ENCODE peak calls at places on chromosomes 4 and X, in five cellular contexts. H, M, E, A and Q are unnamed samples. For H3K27me3, the result is how much of the 10 kb centered on the place peaks cover.

GRCh38 chrX:11265352-11265751 is 27.9 kb upstream of the AMELX start:
- DNase-seq in M (no peak), A (no peak), E (no peak), H (no peak), Q (no peak)

GRCh38 chr4:168153596-168154440 is 61.5 kb downstream of the ANXA10 start:
- DNase-seq in A (peak), H (peak), M (peak), E (peak), Q (peak)

GRCh38 chrX:140918398-140919043 is 83.9 kb upstream of the SPANXB1 start:
- DNase-seq in H (peak), A (peak), E (peak), M (peak), Q (peak)

GRCh38 chrX:153864561-153865320 is 21.2 kb downstream of the L1CAM start:
- DNase-seq in A (no peak), E (no peak), H (no peak), M (no peak), Q (no peak)

GRCh38 chr4:24896977-24897376 is 15.9 kb downstream of the CCDC149 start:
- DNase-seq in A (no peak), H (no peak), E (no peak), M (no peak), Q (no peak)

GRCh38 chr4:73844352-73844751 is 7.9 kb downstream of the CXCL6 start:
- DNase-seq in H (no peak), A (no peak), E (no peak), M (peak), Q (no peak)

GRCh38 chrX:114051667-114052315 is 532.1 kb upstream of the HTR2C start:
- DNase-seq in H (no peak), A (no peak), E (no peak), M (no peak), Q (no peak)

GRCh38 chr4:79759793-79760192 is 313.2 kb downstream of the ANTXR2 start:
- DNase-seq in H (no peak), A (no peak), M (peak), E (no peak), Q (no peak)

GRCh38 chrX:123138473-123138872 is 45.6 kb upstream of the GRIA3 start:
- DNase-seq in E (no peak), A (no peak), M (peak), H (no peak), Q (no peak)

GRCh38 chr4:150411527-150411926 is 170.4 kb upstream of the MAB21L2 start:
- DNase-seq in H (no peak), E (no peak), A (no peak), M (no peak), Q (no peak)

GRCh38 chrX:39212456-39212855 is 411.2 kb downstream of the MID1IP1 start:
- DNase-seq in H (no peak), A (no peak), E (no peak), M (peak), Q (no peak)

GRCh38 chr4:86497980-86498379 is 96.1 kb upstream of the PTPN13 start:
- DNase-seq in M (peak), A (no peak), H (peak), E (no peak), Q (no peak)

GRCh38 chrX:69082753-69083150 is 82.5 kb downstream of the PJA1 start:
- DNase-seq in M (no peak), H (peak), A (peak), E (no peak), Q (no peak)

GRCh38 chrX:69083785-69084184 is 81.5 kb downstream of the PJA1 start:
- DNase-seq in H (no peak), A (no peak), M (no peak), E (no peak), Q (no peak)

GRCh38 chrX:69080912-69081465 is 84.3 kb downstream of the PJA1 start:
- DNase-seq in H (no peak), A (no peak), M (no peak), E (no peak), Q (no peak)

GRCh38 chrX:69083361-69083760 is 81.9 kb downstream of the PJA1 start:
- DNase-seq in H (no peak), A (no peak), E (no peak), M (no peak), Q (no peak)

DNA sequence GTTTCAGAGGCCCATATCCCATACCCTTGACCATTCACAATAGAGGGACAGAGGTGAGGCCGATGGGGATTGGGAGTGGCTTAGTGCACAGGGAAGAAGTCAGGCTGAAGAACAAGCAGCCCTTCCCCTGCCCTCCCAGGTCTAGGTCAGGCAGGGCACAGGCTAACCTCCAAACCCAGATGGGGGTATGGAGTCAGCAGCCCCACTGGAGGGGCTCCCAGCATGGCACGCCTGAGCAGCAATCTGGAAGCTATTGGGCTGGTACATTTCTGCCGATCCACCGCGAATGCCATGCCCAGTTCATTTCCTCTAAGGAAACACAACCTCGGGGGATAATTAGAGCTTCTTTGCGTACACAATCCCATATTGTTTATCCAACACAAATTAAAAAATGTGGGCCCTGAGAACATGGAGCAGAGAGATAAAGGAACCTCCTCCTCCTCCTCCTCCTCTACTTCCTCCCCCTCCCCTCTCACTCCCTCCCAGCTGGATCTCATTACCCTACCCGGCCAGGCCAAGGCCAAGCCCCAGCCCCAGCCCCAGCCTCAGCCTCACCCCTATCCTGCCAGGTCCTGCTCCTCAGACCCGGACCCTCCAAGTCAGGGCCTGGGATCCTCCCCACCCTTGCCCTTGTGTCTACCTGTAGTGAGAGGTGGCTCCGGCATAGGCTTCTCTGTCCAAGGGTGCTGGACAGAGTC is 83.0 kb downstream of the PJA1 start:
- DNase-seq in E (peak), A (no peak), M (no peak), H (no peak), Q (no peak)
- H3K27me3 ChIP-seq in E (under half), A (under half), M (under half), H (under half), Q (under half)

GRCh38 chr4:2768124-2768523 is 12.0 kb upstream of the TNIP2 start:
- DNase-seq in M (no peak), H (no peak), A (no peak), E (no peak), Q (no peak)

GRCh38 chr4:2767046-2767704 is 11.0 kb upstream of the TNIP2 start:
- DNase-seq in M (no peak), H (no peak), E (no peak), A (no peak), Q (no peak)

GRCh38 chr4:2768921-2769336 is 12.8 kb upstream of the TNIP2 start:
- DNase-seq in H (no peak), M (no peak), E (no peak), A (no peak), Q (no peak)

GRCh38 chr4:2767705-2768074 is 11.6 kb upstream of the TNIP2 start:
- DNase-seq in H (no peak), A (no peak), M (no peak), E (no peak), Q (no peak)

GRCh38 chr4:2771264-2771663 is 15.1 kb upstream of the TNIP2 start:
- DNase-seq in A (no peak), E (no peak), M (no peak), H (no peak), Q (no peak)
- H3K27me3 ChIP-seq in A (under half), E (under half), M (under half), H (under half), Q (under half)

GRCh38 chr4:183905593-183906485 is 732 bp downstream of the STOX2 start:
- DNase-seq in M (peak), H (peak), E (no peak), A (peak), Q (peak)

GRCh38 chr4:183905081-183905592 is at the start of gene STOX2:
- DNase-seq in A (peak), H (peak), M (peak), E (no peak), Q (peak)

GRCh38 chr4:183908284-183908683 is 3.2 kb downstream of the STOX2 start:
- DNase-seq in E (no peak), M (no peak), H (no peak), A (no peak), Q (no peak)

GRCh38 chr4:183906736-183907651 is 1.9 kb downstream of the STOX2 start:
- DNase-seq in E (no peak), M (no peak), H (peak), A (peak), Q (peak)

GRCh38 chr4:183906486-183906735 is 1.3 kb downstream of the STOX2 start:
- DNase-seq in E (no peak), M (no peak), H (no peak), A (no peak), Q (peak)
- H3K27me3 ChIP-seq in E (under half), M (under half), H (under half), A (under half), Q (under half)

GRCh38 chrX:46757052-46757451 is 1.9 kb downstream of the SLC9A7 start:
- DNase-seq in M (peak), E (no peak), H (no peak), A (no peak), Q (no peak)
- H3K27me3 ChIP-seq in M (under half), E (under half), H (under half), A (under half), Q (under half)